ENCODE peak calls at places on chromosomes 12 and 14, in five cellular contexts. U is foreskin fibroblast, D is breast epithelium, S is gastrocnemius medialis, Q is GM12865. L is an unnamed sample.

GRCh38 chr12:132030367-132031038 is 80.8 kb downstream of the EP400 start:
- DNase-seq in U (peak), D (no peak), S (peak), Q (no peak), L (no peak)

GRCh38 chr14:40616579-40616978 is 990.1 kb upstream of the LRFN5 start:
- DNase-seq in U (no peak), D (no peak), S (no peak), Q (no peak), L (no peak)

GRCh38 chr14:100384277-100384676 is 61.1 kb downstream of the SLC25A47 start:
- DNase-seq in U (no peak), D (no peak), S (no peak), Q (no peak), L (no peak)

GRCh38 chr12:64781374-64782029 is 22.3 kb upstream of the GNS start:
- DNase-seq in U (no peak), D (no peak), S (no peak), Q (no peak), L (no peak)

GRCh38 chr12:27627123-27627835 is 69.0 kb upstream of the REP15 start:
- DNase-seq in U (peak), D (no peak), S (no peak), Q (peak), L (no peak)

GRCh38 chr14:72559227-72559626 is 334.7 kb downstream of the DPF3 start:
- DNase-seq in U (peak), D (no peak), S (no peak), Q (no peak), L (no peak)

GRCh38 chr14:33369972-33370371 is 431.3 kb downstream of the NPAS3 start:
- DNase-seq in U (no peak), D (no peak), S (no peak), Q (peak), L (peak)

GRCh38 chr14:50667491-50668007 is 557 bp downstream of the SAV1 start:
- DNase-seq in U (no peak), D (peak), S (peak), Q (peak), L (no peak)

GRCh38 chr12:15597125-15597830 is 191.9 kb downstream of the EPS8 start:
- DNase-seq in U (no peak), D (no peak), S (no peak), Q (no peak), L (no peak)

GRCh38 chr14:48586099-48586498 is 910.7 kb upstream of the MDGA2 start:
- DNase-seq in U (no peak), D (no peak), S (no peak), Q (no peak), L (no peak)

GRCh38 chr14:48580692-48581091 is 905.3 kb upstream of the MDGA2 start:
- DNase-seq in U (no peak), D (no peak), S (no peak), Q (no peak), L (no peak)

GRCh38 chr14:48582938-48583337 is 907.5 kb upstream of the MDGA2 start:
- DNase-seq in U (no peak), D (no peak), S (no peak), Q (no peak), L (no peak)

DNA sequence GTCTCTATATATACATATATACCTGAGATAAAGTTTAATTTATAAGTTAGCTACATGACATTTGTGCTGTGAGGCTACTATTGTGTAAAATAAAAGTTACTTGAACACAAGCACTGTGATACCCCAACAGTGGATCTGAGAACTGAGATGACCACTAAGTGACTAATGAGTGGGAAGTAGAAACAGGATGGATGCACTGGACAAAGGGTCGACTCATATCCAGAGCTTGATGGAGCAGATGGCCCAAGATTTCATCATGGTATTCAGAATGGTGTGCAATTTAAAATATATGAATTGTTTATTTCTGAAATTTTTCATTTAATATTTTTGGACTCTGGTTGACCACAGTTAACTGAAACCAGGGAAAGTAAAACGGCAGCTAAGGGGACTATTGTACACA is 908.6 kb upstream of the MDGA2 start:
- DNase-seq in U (no peak), D (no peak), S (no peak), Q (peak), L (no peak)
- TF ChIP-seq CTCF in U (no peak), D (no peak), S (no peak), Q (no peak), L (no peak)

GRCh38 chr14:102084931-102085330 is 1.9 kb downstream of the HSP90AA1 start:
- DNase-seq in U (no peak), D (no peak), S (no peak), Q (no peak), L (no peak)
- H3K4me3 ChIP-seq in U (peak), D (peak), S (no peak), Q (peak), L (peak)

GRCh38 chr12:124510301-124510970 is 57.0 kb downstream of the NCOR2 start:
- DNase-seq in U (no peak), D (no peak), S (peak), Q (peak), L (no peak)
- TF ChIP-seq CTCF in U (no peak), D (peak), S (peak), Q (no peak), L (peak)

DNA sequence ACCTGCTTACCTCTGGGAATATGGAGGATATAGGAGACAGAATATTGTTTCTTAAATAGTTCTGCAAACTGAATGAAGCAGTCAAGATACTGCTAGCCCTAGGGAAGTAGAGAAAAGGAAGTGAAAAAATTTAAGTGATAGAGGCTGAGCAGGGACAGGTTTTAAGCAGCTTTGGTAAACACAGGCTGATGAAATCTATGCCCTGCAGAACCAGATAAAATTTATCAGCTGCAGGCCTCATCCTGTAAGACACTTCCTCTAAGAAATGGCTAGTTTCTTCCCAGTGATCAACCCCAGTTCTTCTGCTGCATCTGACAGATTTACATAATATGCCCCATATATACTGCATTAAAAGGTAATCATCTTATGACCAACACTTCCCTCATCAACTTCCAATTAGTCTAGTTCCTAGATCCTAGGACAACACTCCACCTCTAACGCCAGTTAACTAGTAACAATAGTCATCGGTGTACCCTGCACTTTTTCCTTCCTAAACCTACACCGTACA is 1.3 kb upstream of the ESYT1 start:
- DNase-seq in U (no peak), D (no peak), S (no peak), Q (peak), L (no peak)
- H3K4me3 ChIP-seq in U (no peak), D (peak), S (no peak), Q (no peak), L (peak)

GRCh38 chr12:77914089-77914488 is 83.4 kb downstream of the NAV3 start:
- DNase-seq in U (peak), D (no peak), S (no peak), Q (no peak), L (no peak)
- TF ChIP-seq CTCF in U (no peak), D (no peak), S (no peak), Q (no peak), L (no peak)

DNA sequence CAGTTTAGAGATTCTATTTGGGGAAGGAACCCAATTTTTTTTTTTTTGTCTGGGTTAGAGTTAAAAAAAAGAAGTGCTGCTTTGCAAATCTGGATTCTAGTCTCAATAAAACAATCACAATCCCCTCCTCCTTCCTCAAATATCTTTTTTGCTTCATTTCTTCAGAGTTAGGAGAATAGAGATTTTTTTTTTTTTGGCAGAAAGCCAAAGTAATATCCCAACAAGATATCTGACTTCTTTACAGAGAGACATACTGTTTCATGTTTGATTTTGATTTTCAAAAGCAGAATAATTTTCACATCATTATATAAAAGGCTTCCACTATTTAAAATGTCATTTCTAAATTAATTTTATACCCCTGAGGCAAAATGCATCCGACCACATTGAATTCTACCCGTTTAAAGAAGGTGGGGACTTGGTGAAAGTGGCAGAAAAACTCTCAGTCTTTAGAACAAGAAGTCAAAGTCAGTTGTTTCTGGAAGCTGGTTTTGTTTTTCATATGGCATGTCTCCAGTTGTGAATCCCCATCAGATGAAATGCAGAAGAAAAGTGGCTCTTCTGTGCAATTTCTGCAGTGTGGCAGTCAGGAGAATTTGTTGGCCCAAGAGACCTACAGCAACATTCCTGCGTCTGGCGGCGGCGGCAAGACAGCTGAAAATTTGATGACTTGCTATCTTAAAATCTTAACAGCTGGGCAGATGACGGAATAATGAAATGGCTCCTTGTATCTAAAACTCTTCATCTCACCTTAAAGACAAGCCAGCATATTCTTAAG is 201.7 kb downstream of the FOXN3 start:
- DNase-seq in U (peak), D (no peak), S (no peak), Q (no peak), L (no peak)
- H3K4me3 ChIP-seq in U (no peak), D (no peak), S (no peak), Q (no peak), L (no peak)

GRCh38 chr14:55747186-55747585 is 167.2 kb downstream of the KTN1 start:
- DNase-seq in U (no peak), D (no peak), S (no peak), Q (no peak), L (no peak)
- TF ChIP-seq CTCF in U (no peak), D (no peak), S (no peak), Q (no peak), L (no peak)

GRCh38 chr14:21263284-21264024 is 5.8 kb downstream of the HNRNPC start:
- DNase-seq in U (no peak), D (no peak), S (no peak), Q (no peak), L (no peak)
- H3K4me3 ChIP-seq in U (peak), D (no peak), S (no peak), Q (peak), L (peak)

DNA sequence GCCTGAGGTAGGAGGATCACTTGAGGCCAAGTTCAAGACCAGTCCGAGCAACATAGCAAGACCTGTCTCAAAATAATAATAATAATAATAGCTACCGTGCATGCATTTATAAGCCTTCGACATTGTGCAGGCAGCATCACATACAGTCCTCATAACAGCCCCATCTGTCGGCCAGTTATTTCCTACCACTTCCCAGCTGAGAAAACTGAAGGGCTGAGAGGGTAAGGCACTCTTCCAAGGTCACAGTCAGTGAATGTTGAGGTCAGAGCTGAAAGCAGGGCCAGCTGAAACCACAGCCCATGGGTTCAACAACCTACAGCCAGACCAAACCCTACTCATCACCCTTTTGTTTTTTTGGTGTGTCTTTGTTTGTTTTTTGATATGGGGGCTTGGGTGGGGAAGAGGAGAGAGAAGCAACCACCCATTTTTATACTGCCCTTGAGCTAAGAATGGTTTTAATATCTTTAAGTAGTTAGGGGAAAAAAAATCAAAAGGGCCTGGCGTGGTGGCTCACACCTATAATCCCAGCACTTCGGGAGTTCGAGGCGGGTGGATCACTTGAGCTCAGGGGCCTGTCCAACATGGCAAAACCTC is 16.8 kb upstream of the ITPK1 start:
- DNase-seq in U (peak), D (no peak), S (no peak), Q (peak), L (no peak)
- TF ChIP-seq CTCF in U (peak), D (no peak), S (peak), Q (peak), L (peak)

GRCh38 chr12:20368653-20369163 is 371 bp downstream of the PDE3A start:
- DNase-seq in U (peak), D (no peak), S (no peak), Q (no peak), L (no peak)

GRCh38 chr12:20369164-20370000 is 1.0 kb downstream of the PDE3A start:
- DNase-seq in U (peak), D (no peak), S (peak), Q (no peak), L (no peak)

GRCh38 chr12:20370001-20370381 is 1.7 kb downstream of the PDE3A start:
- DNase-seq in U (peak), D (no peak), S (peak), Q (no peak), L (no peak)

GRCh38 chr12:20372326-20373097 is 4.2 kb downstream of the PDE3A start:
- DNase-seq in U (no peak), D (no peak), S (no peak), Q (no peak), L (no peak)

GRCh38 chr12:20370841-20371240 is 2.5 kb downstream of the PDE3A start:
- DNase-seq in U (no peak), D (no peak), S (no peak), Q (no peak), L (no peak)
- H3K4me3 ChIP-seq in U (no peak), D (no peak), S (peak), Q (no peak), L (no peak)